ENCODE peak calls at places on chromosomes 16 and 17, in nine cellular contexts. C, E, F, X, I, Z, G, U and Y are unnamed samples.

GRCh38 chr16:81703177-81704155 is 75.6 kb upstream of the PLCG2 start:
- ATAC-seq in C (peak), E (no peak), F (peak), X (no peak), I (no peak), Z (peak), G (peak), U (no peak), Y (no peak)

GRCh38 chr16:77468831-77469230 is 34.0 kb upstream of the ADAMTS18 start:
- ATAC-seq in C (no peak), E (no peak), F (no peak), X (no peak), I (no peak), Z (no peak), G (no peak), U (no peak), Y (no peak)

GRCh38 chr16:17056666-17057065 is 414.1 kb downstream of the XYLT1 start:
- ATAC-seq in C (no peak), E (no peak), F (no peak), X (no peak), I (peak), Z (no peak), G (no peak), U (no peak), Y (no peak)

GRCh38 chr17:63549289-63549945 is 860 bp upstream of the DCAF7 start:
- ATAC-seq in C (no peak), E (peak), F (peak), X (peak), I (no peak), Z (peak), G (peak), U (no peak), Y (no peak)

GRCh38 chr17:40956401-40957254 is 10.1 kb downstream of the KRT39 start:
- ATAC-seq in C (no peak), E (no peak), F (peak), X (no peak), I (peak), Z (peak), G (peak), U (peak), Y (no peak)

GRCh38 chr17:76458580-76459490 is 5.9 kb upstream of the UBE2O start:
- ATAC-seq in C (peak), E (peak), F (peak), X (peak), I (peak), Z (peak), G (peak), U (peak), Y (no peak)

GRCh38 chr17:38868095-38868967 is 1.5 kb upstream of the LASP1 start:
- ATAC-seq in C (peak), E (peak), F (no peak), X (peak), I (no peak), Z (peak), G (peak), U (no peak), Y (peak)

GRCh38 chr16:88208112-88208511 is 174.6 kb upstream of the ZNF469 start:
- ATAC-seq in C (no peak), E (no peak), F (no peak), X (no peak), I (no peak), Z (no peak), G (no peak), U (no peak), Y (no peak)

GRCh38 chr17:77779711-77780539 is 178.6 kb upstream of the TNRC6C start:
- ATAC-seq in C (peak), E (no peak), F (no peak), X (no peak), I (peak), Z (peak), G (no peak), U (peak), Y (no peak)

GRCh38 chr17:63714550-63715277 is 14.8 kb upstream of the LIMD2 start:
- ATAC-seq in C (peak), E (peak), F (no peak), X (no peak), I (no peak), Z (peak), G (peak), U (no peak), Y (no peak)

GRCh38 chr17:65809366-65809765 is 247.9 kb upstream of the AXIN2 start:
- ATAC-seq in C (no peak), E (no peak), F (no peak), X (no peak), I (no peak), Z (no peak), G (no peak), U (no peak), Y (no peak)

GRCh38 chr16:74903095-74903494 is 81.8 kb downstream of the WDR59 start:
- ATAC-seq in C (peak), E (no peak), F (no peak), X (no peak), I (no peak), Z (no peak), G (no peak), U (peak), Y (no peak)

GRCh38 chr17:37458805-37459204 is 30.9 kb upstream of the DUSP14 start:
- ATAC-seq in C (no peak), E (no peak), F (peak), X (no peak), I (no peak), Z (peak), G (peak), U (no peak), Y (no peak)

GRCh38 chr16:85521737-85522042 is 91.4 kb upstream of the GSE1 start:
- ATAC-seq in C (no peak), E (no peak), F (no peak), X (no peak), I (no peak), Z (no peak), G (no peak), U (no peak), Y (no peak)

GRCh38 chr17:61337247-61337812 is 62.3 kb upstream of the TBX2 start:
- ATAC-seq in C (no peak), E (no peak), F (peak), X (no peak), I (no peak), Z (no peak), G (no peak), U (no peak), Y (peak)

GRCh38 chr17:8152112-8152775 is at the start of gene PER1:
- ATAC-seq in C (peak), E (peak), F (peak), X (peak), I (peak), Z (peak), G (peak), U (peak), Y (peak)

GRCh38 chr17:8151120-8151640 is 1.0 kb downstream of the PER1 start:
- ATAC-seq in C (peak), E (peak), F (peak), X (peak), I (peak), Z (no peak), G (peak), U (no peak), Y (peak)

GRCh38 chr17:8152981-8153549 is 861 bp upstream of the PER1 start:
- ATAC-seq in C (no peak), E (no peak), F (no peak), X (no peak), I (no peak), Z (no peak), G (no peak), U (no peak), Y (no peak)

GRCh38 chr17:8150194-8151119 is 1.7 kb downstream of the PER1 start:
- ATAC-seq in C (no peak), E (no peak), F (peak), X (no peak), I (no peak), Z (no peak), G (no peak), U (no peak), Y (no peak)

DNA sequence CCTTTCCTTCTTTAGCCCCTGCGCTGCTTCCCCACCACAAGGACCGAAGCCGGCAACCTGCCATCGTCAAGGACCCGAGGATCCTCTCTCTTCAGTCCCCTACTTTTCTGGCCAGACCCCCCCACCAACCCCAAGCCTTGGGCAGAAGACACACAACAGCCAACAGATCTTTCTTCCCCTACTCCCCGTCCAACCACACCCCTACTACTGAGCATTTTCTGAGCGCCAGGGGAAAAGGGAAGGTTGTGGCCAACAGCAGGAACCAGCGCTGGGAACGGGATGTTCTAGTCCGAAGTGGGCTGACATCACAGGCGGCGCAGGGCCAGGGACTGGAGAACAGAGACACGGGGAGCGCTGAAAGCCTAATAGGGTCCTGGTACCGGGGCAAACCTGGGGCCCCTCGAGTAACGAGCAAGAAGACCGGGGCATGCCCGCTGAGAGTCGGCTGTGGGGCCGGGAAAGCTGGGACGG is 528 bp downstream of the PER1 start:
- ATAC-seq in C (peak), E (no peak), F (no peak), X (no peak), I (peak), Z (no peak), G (peak), U (peak), Y (peak)
- TF ChIP-seq POLR2A in C (no peak), E (no peak), F (no peak), X (no peak), I (no peak), Z (no peak), G (peak), U (no peak), Y (peak)

GRCh38 chr17:20280832-20281231 is 186.5 kb downstream of the LGALS9B start:
- ATAC-seq in C (no peak), E (no peak), F (no peak), X (no peak), I (no peak), Z (no peak), G (no peak), U (no peak), Y (no peak)

GRCh38 chr17:20281860-20282259 is 185.5 kb downstream of the LGALS9B start:
- ATAC-seq in C (peak), E (no peak), F (no peak), X (no peak), I (no peak), Z (no peak), G (no peak), U (no peak), Y (peak)

GRCh38 chr17:20282526-20283308 is 184.6 kb downstream of the LGALS9B start:
- ATAC-seq in C (no peak), E (no peak), F (no peak), X (no peak), I (no peak), Z (no peak), G (no peak), U (no peak), Y (no peak)

GRCh38 chr17:20284575-20284974 is 182.8 kb downstream of the LGALS9B start:
- ATAC-seq in C (peak), E (no peak), F (no peak), X (no peak), I (no peak), Z (no peak), G (peak), U (no peak), Y (no peak)

DNA sequence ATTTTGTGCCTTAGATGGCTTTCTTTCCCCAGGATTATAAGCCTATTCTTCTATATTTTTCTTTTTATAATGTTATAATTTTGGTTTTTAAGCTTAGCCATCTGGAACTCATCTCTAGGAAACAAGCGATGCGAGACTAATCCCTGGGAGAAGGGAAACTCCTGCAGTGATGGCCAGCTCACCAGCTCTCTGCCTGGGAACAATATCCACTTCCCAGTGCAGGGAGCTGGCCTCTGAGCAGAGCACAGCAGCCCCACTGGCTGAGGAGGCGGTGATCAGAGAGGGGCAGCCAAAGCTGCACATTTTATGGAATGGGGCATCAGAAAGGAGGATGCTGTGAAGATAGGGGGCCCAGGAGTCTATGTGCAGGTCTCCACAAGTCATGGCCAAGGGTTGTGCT is 183.3 kb downstream of the LGALS9B start:
- ATAC-seq in C (peak), E (no peak), F (no peak), X (no peak), I (no peak), Z (no peak), G (peak), U (no peak), Y (no peak)
- TF ChIP-seq POLR2A in C (no peak), E (no peak), F (no peak), X (no peak), I (no peak), Z (no peak), G (no peak), U (no peak), Y (no peak)

DNA sequence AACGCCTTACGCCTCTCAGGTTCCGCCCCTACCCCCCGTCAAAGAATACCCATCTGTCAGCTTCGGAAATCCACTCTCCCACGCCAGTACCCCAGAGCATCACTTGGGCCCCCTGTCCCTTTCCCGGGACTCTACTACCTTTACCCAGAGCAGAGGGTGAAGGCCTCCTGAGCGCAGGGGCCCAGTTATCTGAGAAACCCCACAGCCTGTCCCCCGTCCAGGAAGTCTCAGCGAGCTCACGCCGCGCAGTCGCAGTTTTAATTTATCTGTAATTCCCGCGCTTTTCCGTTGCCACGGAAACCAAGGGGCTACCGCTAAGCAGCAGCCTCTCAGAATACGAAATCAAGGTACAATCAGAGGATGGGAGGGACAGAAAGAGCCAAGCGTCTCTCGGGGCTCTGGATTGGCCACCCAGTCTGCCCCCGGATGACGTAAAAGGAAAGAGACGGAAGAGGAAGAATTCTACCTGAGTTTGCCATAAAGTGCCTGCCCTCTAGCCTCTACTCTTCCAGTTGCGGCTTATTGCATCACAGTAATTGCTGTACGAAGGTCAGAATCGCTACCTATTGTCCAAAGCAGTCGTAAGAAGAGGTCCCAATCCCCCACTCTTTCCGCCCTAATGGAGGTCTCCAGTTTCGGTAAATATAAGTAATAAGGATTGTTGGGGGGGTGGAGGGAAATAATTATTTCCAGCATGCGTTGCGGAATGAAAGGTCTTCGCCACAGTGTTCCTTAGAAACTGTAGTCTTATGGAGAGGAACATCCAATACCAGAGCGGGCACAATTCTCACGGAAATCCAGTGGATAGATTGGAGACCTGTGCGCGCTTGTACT is at the start of gene BRCA1:
- ATAC-seq in C (peak), E (peak), F (peak), X (peak), I (peak), Z (peak), G (peak), U (peak), Y (peak)
- TF ChIP-seq POLR2A in C (no peak), E (peak), F (peak), X (peak), I (peak), Z (peak), G (peak), U (no peak), Y (no peak)

GRCh38 chr17:11701906-11702305 is 103.6 kb downstream of the DNAH9 start:
- ATAC-seq in C (no peak), E (no peak), F (no peak), X (no peak), I (no peak), Z (no peak), G (no peak), U (no peak), Y (no peak)
- TF ChIP-seq POLR2A in C (no peak), E (no peak), F (no peak), X (no peak), I (no peak), Z (no peak), G (no peak), U (no peak), Y (no peak)

DNA sequence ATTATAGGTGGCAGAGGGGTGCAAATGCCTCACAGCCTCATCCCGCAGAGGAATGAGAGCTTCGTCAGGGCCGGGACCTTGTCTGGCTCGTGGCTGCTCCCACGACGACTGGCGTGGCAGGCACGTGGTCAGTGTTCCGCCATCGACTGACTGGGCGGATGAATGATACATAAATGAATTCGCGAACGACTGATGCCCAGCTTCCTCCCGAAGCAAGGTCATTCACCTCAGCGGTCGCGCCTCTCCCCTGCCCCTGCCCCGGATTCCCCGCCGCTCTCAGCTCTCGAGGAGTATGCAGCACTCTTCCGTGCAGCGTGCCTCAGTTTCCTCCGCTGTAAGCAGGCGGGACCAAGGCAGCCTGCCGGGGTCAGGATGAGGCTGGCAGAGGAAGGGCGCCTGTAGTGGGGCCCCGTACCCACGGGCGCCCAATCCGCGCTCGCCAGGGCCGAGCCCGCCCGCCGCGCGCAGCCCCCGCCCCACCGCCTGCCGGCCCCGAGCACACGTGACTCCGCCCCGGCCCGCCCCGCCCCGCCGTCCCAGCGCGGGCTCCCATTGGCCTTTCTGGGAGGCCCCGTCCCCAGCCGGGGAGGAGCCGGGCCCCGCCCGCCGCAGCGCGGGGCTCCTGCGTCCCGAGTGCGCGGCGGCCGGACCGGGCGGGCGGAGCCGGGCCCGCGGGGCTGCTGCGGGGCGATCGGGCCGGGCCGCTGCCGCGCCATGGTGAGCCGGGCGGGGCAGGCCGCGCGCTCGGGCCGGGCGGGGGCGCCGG is at the start of gene SNN:
- ATAC-seq in C (peak), E (peak), F (peak), X (peak), I (peak), Z (peak), G (peak), U (peak), Y (peak)
- TF ChIP-seq POLR2A in C (no peak), E (no peak), F (no peak), X (peak), I (no peak), Z (peak), G (peak), U (no peak), Y (peak)

GRCh38 chr16:11705311-11705710 is 37.1 kb downstream of the SNN start:
- ATAC-seq in C (no peak), E (no peak), F (no peak), X (no peak), I (no peak), Z (no peak), G (no peak), U (no peak), Y (no peak)
- TF ChIP-seq POLR2A in C (no peak), E (no peak), F (no peak), X (no peak), I (no peak), Z (no peak), G (no peak), U (no peak), Y (no peak)

DNA sequence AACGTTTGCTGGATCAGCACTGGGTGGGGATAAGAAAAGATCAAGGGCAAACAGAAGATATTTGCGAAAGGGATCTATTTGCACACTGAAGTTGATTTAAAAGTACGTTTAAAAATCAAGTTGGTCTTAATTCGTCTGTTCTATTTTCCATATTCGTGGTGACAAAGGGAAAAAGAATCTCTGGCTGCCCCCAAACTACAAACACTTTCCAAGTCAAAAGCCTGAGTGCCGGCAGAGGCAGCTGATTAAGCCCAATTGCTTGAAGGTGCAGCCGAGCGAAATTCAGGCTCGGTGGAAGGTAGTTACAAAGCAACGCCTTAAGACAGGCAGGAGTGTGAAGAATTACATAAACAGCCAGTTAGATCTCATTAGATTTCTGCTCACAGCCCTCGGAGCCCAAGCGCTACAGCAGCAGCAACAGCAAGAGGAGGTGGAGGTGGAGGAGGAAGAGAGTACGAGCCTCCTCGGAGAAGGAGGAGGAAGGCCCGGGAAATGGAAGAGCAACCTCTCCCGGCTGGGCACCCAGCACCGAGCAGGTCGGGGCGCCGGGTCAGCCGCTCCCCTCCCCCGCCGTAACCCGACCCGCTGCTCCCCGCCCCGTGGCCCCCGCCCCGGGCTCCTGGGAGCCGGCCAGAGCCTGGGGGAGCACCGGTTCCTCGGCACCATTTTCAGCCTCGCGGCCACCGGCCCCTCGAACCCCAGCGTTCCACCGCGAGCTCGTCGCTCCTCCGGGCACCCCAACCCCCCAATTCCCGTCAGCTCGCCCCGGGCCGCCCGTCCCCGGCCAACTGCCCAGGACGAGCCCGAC is 890 bp downstream of the TOB1 start:
- ATAC-seq in C (peak), E (peak), F (peak), X (peak), I (no peak), Z (peak), G (no peak), U (peak), Y (no peak)
- TF ChIP-seq POLR2A in C (no peak), E (no peak), F (peak), X (no peak), I (peak), Z (no peak), G (peak), U (no peak), Y (no peak)

GRCh38 chr16:4663756-4664465 is 29.5 kb upstream of the NUDT16L1 start:
- ATAC-seq in C (peak), E (peak), F (no peak), X (no peak), I (peak), Z (no peak), G (no peak), U (no peak), Y (peak)
- TF ChIP-seq POLR2A in C (no peak), E (no peak), F (no peak), X (no peak), I (no peak), Z (no peak), G (no peak), U (no peak), Y (no peak)

GRCh38 chr17:78934681-78935418 is 9.7 kb upstream of the TIMP2 start:
- ATAC-seq in C (no peak), E (no peak), F (no peak), X (no peak), I (no peak), Z (no peak), G (no peak), U (no peak), Y (no peak)

GRCh38 chr17:78933959-78934568 is 8.9 kb upstream of the TIMP2 start:
- ATAC-seq in C (peak), E (peak), F (peak), X (no peak), I (peak), Z (peak), G (peak), U (peak), Y (peak)

GRCh38 chr17:78933025-78933958 is 8.1 kb upstream of the TIMP2 start:
- ATAC-seq in C (peak), E (no peak), F (peak), X (peak), I (no peak), Z (peak), G (peak), U (no peak), Y (peak)

GRCh38 chr17:78937561-78937960 is 12.4 kb upstream of the TIMP2 start:
- ATAC-seq in C (no peak), E (peak), F (no peak), X (no peak), I (no peak), Z (no peak), G (no peak), U (no peak), Y (no peak)

GRCh38 chr17:78935419-78936323 is 10.5 kb upstream of the TIMP2 start:
- ATAC-seq in C (peak), E (no peak), F (peak), X (no peak), I (peak), Z (peak), G (peak), U (no peak), Y (peak)
- TF ChIP-seq POLR2A in C (no peak), E (no peak), F (no peak), X (no peak), I (no peak), Z (no peak), G (no peak), U (no peak), Y (no peak)